ENCODE peak calls at places on chromosome 2, in eight cellular contexts. E is activated CD4-positive, alpha-beta T cell treated with anti-CD3 and anti-CD28 coated beads, Interleukin-2, amount 50 U/mL, for 4 hours; Y is GF-D8; P is caudate nucleus; U is NCI-H146; V is T-helper 9 cell; A is DMS 273 treated with DMSO at 0.1 percent for 48 hours; B is HTR-8/SVneo. F is an unnamed sample.

GRCh38 chr2:166068981-166069380 is 58.8 kb downstream of the SCN1A start:
- DNase-seq in A (no peak), V (no peak), P (no peak), U (no peak), Y (no peak), E (no peak), B (no peak), F (no peak)

GRCh38 chr2:163794635-163795034 is 58.8 kb upstream of the FIGN start:
- DNase-seq in A (no peak), P (no peak), Y (no peak), B (no peak), U (no peak), V (no peak), E (no peak), F (no peak)

GRCh38 chr2:219272995-219273394 is 6.2 kb upstream of the DNAJB2 start:
- DNase-seq in Y (no peak), V (no peak), B (no peak), A (no peak), E (no peak), U (no peak), P (no peak), F (no peak)

GRCh38 chr2:29765711-29766110 is 155.7 kb downstream of the ALK start:
- DNase-seq in E (no peak), A (no peak), U (no peak), P (no peak), Y (no peak), V (no peak), B (no peak), F (no peak)

GRCh38 chr2:219028996-219029828 is 12.1 kb downstream of the CFAP65 start:
- DNase-seq in B (no peak), V (no peak), A (no peak), P (no peak), U (no peak), E (no peak), Y (no peak), F (no peak)

GRCh38 chr2:45006041-45006941 is 3.0 kb downstream of the SIX2 start:
- DNase-seq in U (no peak), V (no peak), Y (no peak), P (no peak), B (no peak), A (no peak), E (no peak), F (no peak)

GRCh38 chr2:151051584-151052220 is 210.0 kb downstream of the RBM43 start:
- DNase-seq in U (no peak), B (peak), E (peak), V (no peak), Y (no peak), P (no peak), A (peak), F (peak)

GRCh38 chr2:153059338-153060052 is 341.1 kb downstream of the ARL6IP6 start:
- DNase-seq in P (no peak), A (no peak), Y (no peak), B (peak), E (no peak), V (no peak), U (peak), F (no peak)

GRCh38 chr2:187547353-187547979 is 6.8 kb downstream of the TFPI start:
- DNase-seq in A (peak), B (peak), E (no peak), Y (no peak), V (no peak), U (no peak), P (no peak), F (peak)

GRCh38 chr2:157421964-157422363 is 21.9 kb downstream of the CYTIP start:
- DNase-seq in B (no peak), A (no peak), P (no peak), U (no peak), V (no peak), Y (no peak), E (no peak), F (no peak)

GRCh38 chr2:31202041-31202440 is 15.3 kb downstream of the CAPN14 start:
- DNase-seq in A (no peak), V (no peak), U (no peak), P (no peak), E (no peak), Y (no peak), B (no peak), F (no peak)

GRCh38 chr2:187553908-187554703 is at the start of gene TFPI:
- DNase-seq in P (no peak), Y (no peak), A (peak), B (peak), E (no peak), U (no peak), V (no peak), F (no peak)

GRCh38 chr2:231890896-231891513 is 35.2 kb downstream of the NPPC start:
- DNase-seq in U (peak), A (no peak), Y (no peak), P (no peak), V (no peak), B (no peak), E (no peak), F (no peak)

GRCh38 chr2:120735750-120736170 is at the start of gene GLI2:
- DNase-seq in U (peak), E (no peak), A (peak), V (no peak), B (peak), P (peak), Y (no peak), F (peak)

GRCh38 chr2:237431856-237432255 is 17.9 kb upstream of the COL6A3 start:
- DNase-seq in Y (no peak), B (no peak), V (no peak), A (no peak), U (no peak), P (no peak), E (no peak), F (no peak)

GRCh38 chr2:74690571-74690970 is 36.5 kb downstream of the SEMA4F start:
- DNase-seq in U (peak), A (peak), P (no peak), E (no peak), B (peak), V (no peak), Y (no peak), F (peak)

GRCh38 chr2:122056853-122057252 is 301.4 kb downstream of the TSN start:
- DNase-seq in V (no peak), B (no peak), E (no peak), U (no peak), P (no peak), Y (no peak), A (no peak), F (no peak)

GRCh38 chr2:62215306-62216064 is 19.6 kb downstream of the B3GNT2 start:
- DNase-seq in V (no peak), P (no peak), B (no peak), U (no peak), A (peak), Y (no peak), E (no peak), F (peak)

GRCh38 chr2:191757256-191757655 is 79.3 kb downstream of the NABP1 start:
- DNase-seq in U (no peak), V (no peak), Y (no peak), E (no peak), B (no peak), P (no peak), A (no peak), F (peak)

GRCh38 chr2:95270541-95271081 is 3.6 kb upstream of the PROM2 start:
- DNase-seq in A (no peak), B (no peak), U (no peak), P (no peak), Y (no peak), E (no peak), V (no peak), F (no peak)

GRCh38 chr2:86301010-86301409 is 36.4 kb downstream of the REEP1 start:
- DNase-seq in U (no peak), P (no peak), E (no peak), A (no peak), B (no peak), Y (no peak), V (no peak), F (no peak)

GRCh38 chr2:8644605-8645175 is 37.2 kb upstream of the ID2 start:
- DNase-seq in U (no peak), B (no peak), Y (peak), A (no peak), E (no peak), P (no peak), V (no peak), F (no peak)

GRCh38 chr2:161352718-161353117 is 44.5 kb downstream of the PSMD14 start:
- DNase-seq in B (no peak), Y (no peak), U (no peak), A (no peak), P (no peak), E (no peak), V (no peak), F (no peak)

GRCh38 chr2:3008551-3009498 is 368.8 kb downstream of the EIPR1 start:
- DNase-seq in E (no peak), U (no peak), A (no peak), V (no peak), B (no peak), P (no peak), Y (no peak), F (no peak)

GRCh38 chr2:12549641-12550040 is 167.1 kb upstream of the TRIB2 start:
- DNase-seq in A (no peak), Y (no peak), B (no peak), P (no peak), E (no peak), V (no peak), U (no peak), F (no peak)

GRCh38 chr2:57204364-57204763 is 842.2 kb upstream of the VRK2 start:
- DNase-seq in P (no peak), U (no peak), Y (no peak), B (no peak), A (no peak), E (no peak), V (no peak), F (no peak)

GRCh38 chr2:230714122-230714453 is 1.4 kb downstream of the CAB39 start:
- DNase-seq in V (peak), Y (peak), P (no peak), B (peak), A (no peak), E (peak), U (no peak), F (no peak)

GRCh38 chr2:44700824-44701223 is 240.7 kb upstream of the SIX3 start:
- DNase-seq in U (no peak), A (no peak), B (no peak), Y (no peak), E (no peak), V (no peak), P (no peak), F (no peak)

GRCh38 chr2:202848813-202849212 is 22.8 kb downstream of the ICA1L start:
- DNase-seq in P (no peak), U (no peak), Y (no peak), B (no peak), V (no peak), A (no peak), E (no peak), F (no peak)

GRCh38 chr2:216710531-216711282 is 15.4 kb upstream of the IGFBP5 start:
- DNase-seq in U (no peak), E (no peak), P (no peak), V (no peak), Y (no peak), A (no peak), B (no peak), F (no peak)

GRCh38 chr2:191202209-191202721 is 42.9 kb upstream of the MYO1B start:
- DNase-seq in P (no peak), V (no peak), A (no peak), E (no peak), Y (no peak), U (no peak), B (peak), F (no peak)

GRCh38 chr2:85547089-85547858 is 8.3 kb downstream of the MAT2A start:
- DNase-seq in V (no peak), U (no peak), A (no peak), E (no peak), P (no peak), Y (no peak), B (no peak), F (no peak)

GRCh38 chr2:205683179-205683978 is 1.1 kb downstream of the NRP2 start:
- DNase-seq in V (no peak), Y (no peak), B (no peak), A (no peak), P (no peak), U (no peak), E (no peak), F (no peak)

GRCh38 chr2:226691265-226691664 is 108.4 kb downstream of the IRS1 start:
- DNase-seq in B (no peak), V (no peak), A (no peak), P (no peak), E (no peak), Y (no peak), U (no peak), F (no peak)

GRCh38 chr2:40287201-40287600 is 164.7 kb downstream of the SLC8A1 start:
- DNase-seq in V (no peak), B (no peak), Y (no peak), E (no peak), P (no peak), A (no peak), U (peak), F (no peak)

GRCh38 chr2:29841386-29842004 is 79.9 kb downstream of the ALK start:
- DNase-seq in V (no peak), U (peak), P (no peak), Y (no peak), E (no peak), B (peak), A (no peak), F (no peak)

GRCh38 chr2:186946896-186947467 is 98.0 kb upstream of the ZSWIM2 start:
- DNase-seq in E (no peak), U (peak), B (no peak), P (no peak), Y (no peak), A (no peak), V (no peak), F (no peak)